ENCODE peak calls at places on chromosome 6, in five cellular contexts. One of them, this sample, is unnamed.

GRCh38 chr6:31112478-31112877 is at the start of gene C6orf15:
- DNase-seq in fibroblast of pulmonary artery: no peak
- DNase-seq in endothelial cell: no peak
- DNase-seq in lung: no peak
- DNase-seq in stimulated activated CD4-positive, alpha-beta T cell treated with anti-CD3 and anti-CD28 coated beads, Interleukin-4, amount 100 ng/mL, for 24 hours: no peak
- DNase-seq in this sample: no peak

GRCh38 chr6:131062245-131063027 is 609 bp downstream of the EPB41L2 start:
- DNase-seq in fibroblast of pulmonary artery: no peak
- DNase-seq in endothelial cell: peak; percentile 33
- DNase-seq in lung: no peak
- DNase-seq in stimulated activated CD4-positive, alpha-beta T cell treated with anti-CD3 and anti-CD28 coated beads, Interleukin-4, amount 100 ng/mL, for 24 hours: peak; percentile 7
- DNase-seq in this sample: no peak

GRCh38 chr6:134074151-134074712 is 21.8 kb upstream of the SLC2A12 start:
- DNase-seq in fibroblast of pulmonary artery: peak; percentile 45
- DNase-seq in endothelial cell: peak; percentile 56
- DNase-seq in lung: no peak
- DNase-seq in stimulated activated CD4-positive, alpha-beta T cell treated with anti-CD3 and anti-CD28 coated beads, Interleukin-4, amount 100 ng/mL, for 24 hours: no peak
- DNase-seq in this sample: peak; percentile 60

GRCh38 chr6:148657053-148657452 is 89.8 kb upstream of the UST start:
- DNase-seq in fibroblast of pulmonary artery: peak; percentile 98
- DNase-seq in endothelial cell: no peak
- DNase-seq in lung: peak; percentile 35
- DNase-seq in stimulated activated CD4-positive, alpha-beta T cell treated with anti-CD3 and anti-CD28 coated beads, Interleukin-4, amount 100 ng/mL, for 24 hours: no peak
- DNase-seq in this sample: no peak

GRCh38 chr6:81937296-81937937 is 184.9 kb upstream of the TENT5A start:
- DNase-seq in fibroblast of pulmonary artery: no peak
- DNase-seq in endothelial cell: no peak
- DNase-seq in lung: no peak
- DNase-seq in stimulated activated CD4-positive, alpha-beta T cell treated with anti-CD3 and anti-CD28 coated beads, Interleukin-4, amount 100 ng/mL, for 24 hours: no peak
- DNase-seq in this sample: no peak

GRCh38 chr6:158022749-158023596 is 41.3 kb downstream of the SYNJ2 start:
- DNase-seq in fibroblast of pulmonary artery: no peak
- DNase-seq in endothelial cell: no peak
- DNase-seq in lung: no peak
- DNase-seq in stimulated activated CD4-positive, alpha-beta T cell treated with anti-CD3 and anti-CD28 coated beads, Interleukin-4, amount 100 ng/mL, for 24 hours: no peak
- DNase-seq in this sample: no peak

GRCh38 chr6:93784794-93785757 is 365.7 kb upstream of the EPHA7 start:
- DNase-seq in fibroblast of pulmonary artery: peak; percentile 88
- DNase-seq in endothelial cell: no peak
- DNase-seq in lung: no peak
- DNase-seq in stimulated activated CD4-positive, alpha-beta T cell treated with anti-CD3 and anti-CD28 coated beads, Interleukin-4, amount 100 ng/mL, for 24 hours: no peak
- DNase-seq in this sample: no peak

GRCh38 chr6:96836579-96837137 is 619 bp downstream of the GPR63 start:
- DNase-seq in fibroblast of pulmonary artery: peak; percentile 21
- DNase-seq in endothelial cell: peak; percentile 9
- DNase-seq in lung: no peak
- DNase-seq in stimulated activated CD4-positive, alpha-beta T cell treated with anti-CD3 and anti-CD28 coated beads, Interleukin-4, amount 100 ng/mL, for 24 hours: no peak
- DNase-seq in this sample: no peak

GRCh38 chr6:32973144-32973854 is 4.9 kb downstream of the BRD2 start:
- DNase-seq in fibroblast of pulmonary artery: peak; percentile 42
- DNase-seq in endothelial cell: peak; percentile 24
- DNase-seq in lung: no peak
- DNase-seq in stimulated activated CD4-positive, alpha-beta T cell treated with anti-CD3 and anti-CD28 coated beads, Interleukin-4, amount 100 ng/mL, for 24 hours: peak; percentile 54
- DNase-seq in this sample: no peak

GRCh38 chr6:144778773-144779531 is 493.8 kb downstream of the UTRN start:
- DNase-seq in fibroblast of pulmonary artery: no peak
- DNase-seq in endothelial cell: no peak
- DNase-seq in lung: no peak
- DNase-seq in stimulated activated CD4-positive, alpha-beta T cell treated with anti-CD3 and anti-CD28 coated beads, Interleukin-4, amount 100 ng/mL, for 24 hours: no peak
- DNase-seq in this sample: no peak

GRCh38 chr6:1607557-1608221 is 2.0 kb upstream of the FOXC1 start:
- DNase-seq in fibroblast of pulmonary artery: no peak
- DNase-seq in endothelial cell: peak; percentile 53
- DNase-seq in lung: no peak
- DNase-seq in stimulated activated CD4-positive, alpha-beta T cell treated with anti-CD3 and anti-CD28 coated beads, Interleukin-4, amount 100 ng/mL, for 24 hours: no peak
- DNase-seq in this sample: no peak

GRCh38 chr6:114342086-114342825 is 567 bp downstream of the HS3ST5 start:
- DNase-seq in fibroblast of pulmonary artery: no peak
- DNase-seq in endothelial cell: peak; percentile 20
- DNase-seq in lung: no peak
- DNase-seq in stimulated activated CD4-positive, alpha-beta T cell treated with anti-CD3 and anti-CD28 coated beads, Interleukin-4, amount 100 ng/mL, for 24 hours: no peak
- DNase-seq in this sample: no peak

GRCh38 chr6:39543117-39543516 is 182.1 kb downstream of the KIF6 start:
- DNase-seq in fibroblast of pulmonary artery: peak; percentile 17
- DNase-seq in endothelial cell: no peak
- DNase-seq in lung: no peak
- DNase-seq in stimulated activated CD4-positive, alpha-beta T cell treated with anti-CD3 and anti-CD28 coated beads, Interleukin-4, amount 100 ng/mL, for 24 hours: no peak
- DNase-seq in this sample: no peak

GRCh38 chr6:152338335-152339125 is 298.6 kb downstream of the SYNE1 start:
- DNase-seq in fibroblast of pulmonary artery: peak; percentile 59
- DNase-seq in endothelial cell: peak; percentile 63
- DNase-seq in lung: no peak
- DNase-seq in stimulated activated CD4-positive, alpha-beta T cell treated with anti-CD3 and anti-CD28 coated beads, Interleukin-4, amount 100 ng/mL, for 24 hours: peak; percentile 58
- DNase-seq in this sample: no peak

GRCh38 chr6:158008894-158009891 is 27.5 kb downstream of the SYNJ2 start:
- DNase-seq in fibroblast of pulmonary artery: peak; percentile 95
- DNase-seq in endothelial cell: no peak
- DNase-seq in lung: no peak
- DNase-seq in stimulated activated CD4-positive, alpha-beta T cell treated with anti-CD3 and anti-CD28 coated beads, Interleukin-4, amount 100 ng/mL, for 24 hours: peak; percentile 22
- DNase-seq in this sample: no peak

GRCh38 chr6:135182120-135182992 is 1.2 kb downstream of the MYB start:
- DNase-seq in fibroblast of pulmonary artery: no peak
- DNase-seq in endothelial cell: peak; percentile 20
- DNase-seq in lung: no peak
- DNase-seq in stimulated activated CD4-positive, alpha-beta T cell treated with anti-CD3 and anti-CD28 coated beads, Interleukin-4, amount 100 ng/mL, for 24 hours: peak; percentile 39
- DNase-seq in this sample: no peak

GRCh38 chr6:117653949-117654348 is 21.3 kb upstream of the NUS1 start:
- DNase-seq in fibroblast of pulmonary artery: no peak
- DNase-seq in endothelial cell: no peak
- DNase-seq in lung: no peak
- DNase-seq in stimulated activated CD4-positive, alpha-beta T cell treated with anti-CD3 and anti-CD28 coated beads, Interleukin-4, amount 100 ng/mL, for 24 hours: no peak
- DNase-seq in this sample: no peak

GRCh38 chr6:134437376-134437775 is 119.5 kb upstream of the SGK1 start:
- DNase-seq in fibroblast of pulmonary artery: peak; percentile 49
- DNase-seq in endothelial cell: no peak
- DNase-seq in lung: no peak
- DNase-seq in stimulated activated CD4-positive, alpha-beta T cell treated with anti-CD3 and anti-CD28 coated beads, Interleukin-4, amount 100 ng/mL, for 24 hours: peak; percentile 52
- DNase-seq in this sample: no peak

GRCh38 chr6:67141012-67141411 is 1434.0 kb upstream of the EYS start:
- DNase-seq in fibroblast of pulmonary artery: no peak
- DNase-seq in endothelial cell: no peak
- DNase-seq in lung: no peak
- DNase-seq in stimulated activated CD4-positive, alpha-beta T cell treated with anti-CD3 and anti-CD28 coated beads, Interleukin-4, amount 100 ng/mL, for 24 hours: no peak
- DNase-seq in this sample: no peak

This sample was measured in vagina.